ENCODE peak calls at places on chromosomes 1 and 21, in five cellular contexts. One of them, this sample, is unnamed.

GRCh38 chr1:234629026-234629425 is 19.0 kb upstream of the IRF2BP2 start:
- DNase-seq in suprapubic skin: no peak
- DNase-seq in cardiac muscle cell: no peak
- DNase-seq in cardiac fibroblast: peak; percentile 37
- DNase-seq in psoas muscle: no peak
- DNase-seq in this sample: no peak

GRCh38 chr21:15301736-15302135 is 236.9 kb upstream of the NRIP1 start:
- DNase-seq in cardiac fibroblast: peak; percentile 78
- DNase-seq in psoas muscle: no peak
- DNase-seq in cardiac muscle cell: no peak
- DNase-seq in suprapubic skin: no peak
- DNase-seq in this sample: no peak

GRCh38 chr1:25197235-25197930 is 34.9 kb downstream of the SYF2 start:
- DNase-seq in cardiac fibroblast: no peak
- DNase-seq in suprapubic skin: no peak
- DNase-seq in cardiac muscle cell: no peak
- DNase-seq in psoas muscle: no peak
- DNase-seq in this sample: no peak

GRCh38 chr1:171137580-171137979 is 46.9 kb downstream of the FMO3 start:
- DNase-seq in suprapubic skin: no peak
- DNase-seq in psoas muscle: no peak
- DNase-seq in cardiac muscle cell: no peak
- DNase-seq in cardiac fibroblast: peak; percentile 64
- DNase-seq in this sample: no peak

GRCh38 chr1:212597495-212597894 is 11.1 kb upstream of the ATF3 start:
- DNase-seq in cardiac fibroblast: peak; percentile 37
- DNase-seq in suprapubic skin: no peak
- DNase-seq in psoas muscle: no peak
- DNase-seq in cardiac muscle cell: no peak
- DNase-seq in this sample: no peak

GRCh38 chr1:48898894-48899293 is 122.2 kb upstream of the BEND5 start:
- DNase-seq in cardiac fibroblast: no peak
- DNase-seq in cardiac muscle cell: no peak
- DNase-seq in suprapubic skin: no peak
- DNase-seq in psoas muscle: no peak
- DNase-seq in this sample: no peak

GRCh38 chr1:26723013-26723991 is 27.5 kb downstream of the ARID1A start:
- DNase-seq in cardiac muscle cell: peak; percentile 94
- DNase-seq in psoas muscle: peak; percentile 84
- DNase-seq in suprapubic skin: peak; percentile 86
- DNase-seq in cardiac fibroblast: peak; percentile 98
- DNase-seq in this sample: no peak

GRCh38 chr1:240909701-240910457 is 297.9 kb upstream of the GREM2 start:
- DNase-seq in suprapubic skin: no peak
- DNase-seq in psoas muscle: no peak
- DNase-seq in cardiac muscle cell: no peak
- DNase-seq in cardiac fibroblast: no peak
- DNase-seq in this sample: no peak

GRCh38 chr21:46061063-46061462 is 36.8 kb upstream of the COL6A2 start:
- DNase-seq in cardiac muscle cell: no peak
- DNase-seq in suprapubic skin: no peak
- DNase-seq in psoas muscle: peak; percentile 18
- DNase-seq in cardiac fibroblast: no peak
- DNase-seq in this sample: no peak

GRCh38 chr21:42092805-42093590 is 21.9 kb downstream of the UMODL1 start:
- DNase-seq in cardiac muscle cell: no peak
- DNase-seq in psoas muscle: no peak
- DNase-seq in cardiac fibroblast: no peak
- DNase-seq in suprapubic skin: no peak
- DNase-seq in this sample: no peak

GRCh38 chr1:212267460-212267859 is 17.8 kb upstream of the PPP2R5A start:
- DNase-seq in cardiac fibroblast: no peak
- DNase-seq in suprapubic skin: no peak
- DNase-seq in cardiac muscle cell: no peak
- DNase-seq in psoas muscle: no peak
- DNase-seq in this sample: no peak

GRCh38 chr1:161335796-161336195 is 21.6 kb downstream of the SDHC start:
- DNase-seq in cardiac muscle cell: no peak
- DNase-seq in suprapubic skin: no peak
- DNase-seq in cardiac fibroblast: no peak
- DNase-seq in psoas muscle: no peak
- DNase-seq in this sample: no peak

GRCh38 chr1:15201849-15202551 is 45.0 kb upstream of the FHAD1 start:
- DNase-seq in cardiac fibroblast: no peak
- DNase-seq in suprapubic skin: no peak
- DNase-seq in cardiac muscle cell: no peak
- DNase-seq in psoas muscle: peak; percentile 12
- DNase-seq in this sample: no peak

GRCh38 chr1:156862602-156863599 is 2.2 kb downstream of the NTRK1 start:
- DNase-seq in psoas muscle: no peak
- DNase-seq in suprapubic skin: no peak
- DNase-seq in cardiac fibroblast: no peak
- DNase-seq in cardiac muscle cell: peak; percentile 41
- DNase-seq in this sample: peak; percentile 31

GRCh38 chr1:90027281-90027680 is 32.4 kb downstream of the ZNF326 start:
- DNase-seq in cardiac fibroblast: no peak
- DNase-seq in cardiac muscle cell: no peak
- DNase-seq in psoas muscle: no peak
- DNase-seq in suprapubic skin: no peak
- DNase-seq in this sample: no peak

GRCh38 chr1:55210990-55211389 is 4.2 kb downstream of the USP24 start:
- DNase-seq in psoas muscle: no peak
- DNase-seq in suprapubic skin: no peak
- DNase-seq in cardiac muscle cell: no peak
- DNase-seq in cardiac fibroblast: no peak
- DNase-seq in this sample: no peak

GRCh38 chr1:18641005-18641941 is 10.6 kb downstream of the PAX7 start:
- DNase-seq in psoas muscle: no peak
- DNase-seq in cardiac fibroblast: no peak
- DNase-seq in suprapubic skin: no peak
- DNase-seq in cardiac muscle cell: no peak
- DNase-seq in this sample: no peak

GRCh38 chr1:94803517-94804441 is 16.4 kb upstream of the SLC44A3 start:
- DNase-seq in cardiac fibroblast: no peak
- DNase-seq in psoas muscle: no peak
- DNase-seq in cardiac muscle cell: no peak
- DNase-seq in suprapubic skin: no peak
- DNase-seq in this sample: no peak

GRCh38 chr21:29265690-29266479 is 32.8 kb upstream of the BACH1 start:
- DNase-seq in psoas muscle: no peak
- DNase-seq in cardiac fibroblast: peak; percentile 65
- DNase-seq in cardiac muscle cell: no peak
- DNase-seq in suprapubic skin: no peak
- DNase-seq in this sample: no peak

GRCh38 chr21:44589094-44589493 is 3.2 kb downstream of the KRTAP10-6 start:
- DNase-seq in cardiac muscle cell: no peak
- DNase-seq in cardiac fibroblast: no peak
- DNase-seq in suprapubic skin: no peak
- DNase-seq in psoas muscle: no peak
- DNase-seq in this sample: no peak

GRCh38 chr1:54378884-54379445 is 27.2 kb downstream of the SSBP3 start:
- DNase-seq in cardiac muscle cell: no peak
- DNase-seq in psoas muscle: no peak
- DNase-seq in suprapubic skin: no peak
- DNase-seq in cardiac fibroblast: no peak
- DNase-seq in this sample: no peak

GRCh38 chr21:41255190-41255589 is 61.4 kb upstream of the FAM3B start:
- DNase-seq in cardiac fibroblast: no peak
- DNase-seq in cardiac muscle cell: no peak
- DNase-seq in suprapubic skin: no peak
- DNase-seq in psoas muscle: no peak
- DNase-seq in this sample: no peak

GRCh38 chr1:177779325-177779965 is 190.4 kb downstream of the SEC16B start:
- DNase-seq in cardiac fibroblast: no peak
- DNase-seq in suprapubic skin: no peak
- DNase-seq in cardiac muscle cell: no peak
- DNase-seq in psoas muscle: no peak
- DNase-seq in this sample: no peak

GRCh38 chr1:11479375-11479979 is 522 bp downstream of the DISP3 start:
- DNase-seq in cardiac muscle cell: peak; percentile 21
- DNase-seq in cardiac fibroblast: no peak
- DNase-seq in suprapubic skin: no peak
- DNase-seq in psoas muscle: no peak
- DNase-seq in this sample: no peak

GRCh38 chr1:236156512-236157208 is 14.3 kb downstream of the GPR137B start:
- DNase-seq in suprapubic skin: no peak
- DNase-seq in cardiac muscle cell: no peak
- DNase-seq in cardiac fibroblast: no peak
- DNase-seq in psoas muscle: no peak
- DNase-seq in this sample: no peak

GRCh38 chr1:3992103-3992556 is 92.1 kb upstream of the C1orf174 start:
- DNase-seq in suprapubic skin: no peak
- DNase-seq in psoas muscle: no peak
- DNase-seq in cardiac muscle cell: no peak
- DNase-seq in cardiac fibroblast: peak; percentile 2
- DNase-seq in this sample: no peak

GRCh38 chr1:22920734-22921451 is 51.8 kb downstream of the LACTBL1 start:
- DNase-seq in cardiac muscle cell: peak; percentile 34
- DNase-seq in psoas muscle: peak; percentile 4
- DNase-seq in cardiac fibroblast: no peak
- DNase-seq in suprapubic skin: no peak
- DNase-seq in this sample: no peak

GRCh38 chr1:220902916-220903315 is 23.7 kb downstream of the HLX start:
- DNase-seq in cardiac fibroblast: peak; percentile 33
- DNase-seq in psoas muscle: no peak
- DNase-seq in cardiac muscle cell: no peak
- DNase-seq in suprapubic skin: no peak
- DNase-seq in this sample: no peak

GRCh38 chr1:20867847-20868246 is 80.7 kb upstream of the HP1BP3 start:
- DNase-seq in cardiac muscle cell: no peak
- DNase-seq in cardiac fibroblast: peak; percentile 79
- DNase-seq in suprapubic skin: no peak
- DNase-seq in psoas muscle: no peak
- DNase-seq in this sample: no peak

GRCh38 chr1:63601463-63601862 is 8.3 kb downstream of the PGM1 start:
- DNase-seq in psoas muscle: no peak
- DNase-seq in cardiac fibroblast: no peak
- DNase-seq in cardiac muscle cell: no peak
- DNase-seq in suprapubic skin: no peak
- DNase-seq in this sample: no peak

GRCh38 chr21:25254491-25255174 is 352.6 kb downstream of the MRPL39 start:
- DNase-seq in cardiac fibroblast: no peak
- DNase-seq in psoas muscle: no peak
- DNase-seq in suprapubic skin: no peak
- DNase-seq in cardiac muscle cell: no peak
- DNase-seq in this sample: no peak

GRCh38 chr1:199151634-199152429 is 513.0 kb downstream of the PTPRC start:
- DNase-seq in suprapubic skin: no peak
- DNase-seq in cardiac muscle cell: no peak
- DNase-seq in cardiac fibroblast: no peak
- DNase-seq in psoas muscle: no peak
- DNase-seq in this sample: no peak

GRCh38 chr1:18879221-18879790 is 19.8 kb upstream of the TAS1R2 start:
- DNase-seq in psoas muscle: no peak
- DNase-seq in cardiac muscle cell: no peak
- DNase-seq in cardiac fibroblast: no peak
- DNase-seq in suprapubic skin: no peak
- DNase-seq in this sample: no peak

GRCh38 chr1:104921552-104921951 is 1171.9 kb downstream of the AMY1C start:
- DNase-seq in cardiac muscle cell: no peak
- DNase-seq in suprapubic skin: no peak
- DNase-seq in psoas muscle: no peak
- DNase-seq in cardiac fibroblast: peak; percentile 2
- DNase-seq in this sample: no peak

GRCh38 chr1:230424440-230425251 is 1.5 kb downstream of the PGBD5 start:
- DNase-seq in suprapubic skin: no peak
- DNase-seq in cardiac muscle cell: no peak
- DNase-seq in psoas muscle: no peak
- DNase-seq in cardiac fibroblast: no peak
- DNase-seq in this sample: no peak

GRCh38 chr21:45168522-45168921 is 94.1 kb downstream of the ADARB1 start:
- DNase-seq in suprapubic skin: no peak
- DNase-seq in cardiac fibroblast: no peak
- DNase-seq in cardiac muscle cell: no peak
- DNase-seq in psoas muscle: no peak
- DNase-seq in this sample: no peak

GRCh38 chr1:51648180-51649109 is 31.6 kb downstream of the OSBPL9 start:
- DNase-seq in cardiac muscle cell: peak; percentile 46
- DNase-seq in cardiac fibroblast: peak; percentile 66
- DNase-seq in psoas muscle: no peak
- DNase-seq in suprapubic skin: no peak
- DNase-seq in this sample: no peak

GRCh38 chr1:5189384-5189783 is 535.0 kb downstream of the AJAP1 start:
- DNase-seq in cardiac fibroblast: no peak
- DNase-seq in suprapubic skin: no peak
- DNase-seq in cardiac muscle cell: no peak
- DNase-seq in psoas muscle: no peak
- DNase-seq in this sample: no peak

GRCh38 chr1:7313081-7313546 is 458.0 kb upstream of the VAMP3 start:
- DNase-seq in suprapubic skin: no peak
- DNase-seq in cardiac muscle cell: no peak
- DNase-seq in psoas muscle: no peak
- DNase-seq in cardiac fibroblast: no peak
- DNase-seq in this sample: no peak

This sample was measured in activated T-helper 2 cell treated with anti-CD3 and anti-CD28 coated beads, Interferon-gamma antibody, Interleukin-2, Interleukin-4, amounts not matched to agents 10 μg/mL and 5 μg/mL and 100 μg/mL, durations not matched to agents 14 hours and 24 hours and 36 hours.